ENCODE peak calls at places on chromosome 20, in six cellular contexts. X is GM12878, N is stomach, F is spleen, S is GM12892, K is breast epithelium. B is an unnamed sample.

GRCh38 chr20:43170771-43171170 is 18.9 kb downstream of the PTPRT start:
- DNase-seq in X (no peak), N (no peak), F (no peak), S (no peak), K (no peak), B (no peak)

GRCh38 chr20:11143481-11143880 is 469.7 kb upstream of the JAG1 start:
- DNase-seq in X (no peak), N (no peak), F (no peak), S (no peak), K (no peak), B (no peak)

GRCh38 chr20:7195704-7196103 is 428.2 kb downstream of the BMP2 start:
- DNase-seq in X (no peak), N (no peak), F (no peak), S (no peak), K (no peak), B (no peak)

GRCh38 chr20:17542993-17543412 is 11.8 kb upstream of the BFSP1 start:
- DNase-seq in X (no peak), N (no peak), F (no peak), S (no peak), K (no peak), B (no peak)

GRCh38 chr20:32586291-32586690 is 1.2 kb upstream of the NOL4L start:
- DNase-seq in X (no peak), N (no peak), F (no peak), S (no peak), K (no peak), B (no peak)

GRCh38 chr20:16539280-16539679 is 34.0 kb downstream of the KIF16B start:
- DNase-seq in X (no peak), N (no peak), F (no peak), S (no peak), K (no peak), B (no peak)

GRCh38 chr20:60116128-60116909 is 158.1 kb downstream of the CDH26 start:
- DNase-seq in X (no peak), N (peak; percentile 13), F (no peak), S (no peak), K (no peak), B (no peak)

GRCh38 chr20:39855799-39856198 is 833.2 kb downstream of the MAFB start:
- DNase-seq in X (no peak), N (no peak), F (no peak), S (no peak), K (no peak), B (no peak)

GRCh38 chr20:38260378-38261053 is at the start of gene KIAA1755:
- DNase-seq in X (no peak), N (no peak), F (no peak), S (no peak), K (no peak), B (no peak)

GRCh38 chr20:15560936-15561531 is 1012.2 kb downstream of the KIF16B start:
- DNase-seq in X (no peak), N (no peak), F (no peak), S (no peak), K (no peak), B (no peak)

GRCh38 chr20:10278416-10278815 is 59.8 kb downstream of the SNAP25 start:
- DNase-seq in X (no peak), N (no peak), F (no peak), S (no peak), K (no peak), B (no peak)

GRCh38 chr20:38645980-38646858 is 44.6 kb downstream of the ARHGAP40 start:
- DNase-seq in X (peak; percentile 25), N (peak; percentile 83), F (peak; percentile 96), S (peak; percentile 94), K (peak; percentile 48), B (peak; percentile 90)

GRCh38 chr20:19540401-19540800 is 217.7 kb upstream of the RIN2 start:
- DNase-seq in X (no peak), N (no peak), F (no peak), S (no peak), K (no peak), B (no peak)

GRCh38 chr20:24651171-24651972 is 181.9 kb downstream of the SYNDIG1 start:
- DNase-seq in X (no peak), N (no peak), F (peak; percentile 24), S (no peak), K (no peak), B (no peak)

GRCh38 chr20:44727039-44727438 is 11.9 kb downstream of the CCN5 start:
- DNase-seq in X (no peak), N (no peak), F (no peak), S (no peak), K (no peak), B (no peak)

GRCh38 chr20:44725852-44726251 is 10.7 kb downstream of the CCN5 start:
- DNase-seq in X (no peak), N (no peak), F (no peak), S (no peak), K (no peak), B (no peak)

GRCh38 chr20:44730441-44730840 is 15.2 kb upstream of the KCNK15 start:
- DNase-seq in X (no peak), N (no peak), F (no peak), S (no peak), K (no peak), B (no peak)

GRCh38 chr20:44731657-44732056 is 14.0 kb upstream of the KCNK15 start:
- DNase-seq in X (no peak), N (peak; percentile 81), F (no peak), S (no peak), K (no peak), B (no peak)

DNA sequence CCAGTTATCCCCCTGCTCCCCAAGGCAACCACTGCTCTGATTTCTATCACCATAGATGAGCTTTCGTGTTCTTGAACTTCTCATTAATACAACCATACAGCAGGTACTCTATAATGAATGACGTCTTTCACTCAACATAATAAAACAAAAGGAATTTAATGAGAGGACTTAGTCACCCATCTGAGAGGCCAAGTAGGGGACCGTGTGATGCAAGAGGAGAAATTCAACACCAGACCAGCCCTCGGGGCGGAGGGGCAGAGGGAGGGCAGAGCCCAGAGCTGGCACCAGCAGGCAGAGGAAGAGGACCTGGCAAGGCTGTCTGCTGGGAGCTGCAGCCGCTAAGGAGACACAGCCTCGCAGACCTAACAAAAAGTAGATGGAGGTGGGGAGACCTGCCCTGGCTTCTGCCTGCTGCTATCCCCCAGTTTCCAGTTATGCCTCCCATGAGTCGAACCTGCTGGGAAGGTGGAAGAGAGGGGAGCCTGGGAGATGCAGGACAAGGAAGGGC is 13.7 kb downstream of the CCN5 start:
- DNase-seq in X (no peak), N (peak; percentile 77), F (no peak), S (no peak), K (peak; percentile 83), B (no peak)
- TF ChIP-seq POLR2AphosphoS5 in X (no peak), N (no peak), F (no peak), S (no peak), K (no peak), B (no peak)

GRCh38 chr20:62133864-62134263 is 9.3 kb downstream of the PSMA7 start:
- DNase-seq in X (no peak), N (no peak), F (no peak), S (no peak), K (no peak), B (peak; percentile 50)

GRCh38 chr20:62133051-62133845 is 9.9 kb downstream of the PSMA7 start:
- DNase-seq in X (no peak), N (no peak), F (peak; percentile 83), S (no peak), K (no peak), B (no peak)

GRCh38 chr20:62135573-62136266 is 7.5 kb downstream of the PSMA7 start:
- DNase-seq in X (no peak), N (no peak), F (no peak), S (no peak), K (no peak), B (no peak)

GRCh38 chr20:62136283-62137091 is 6.7 kb downstream of the PSMA7 start:
- DNase-seq in X (no peak), N (peak; percentile 77), F (peak; percentile 88), S (no peak), K (peak; percentile 70), B (no peak)

DNA sequence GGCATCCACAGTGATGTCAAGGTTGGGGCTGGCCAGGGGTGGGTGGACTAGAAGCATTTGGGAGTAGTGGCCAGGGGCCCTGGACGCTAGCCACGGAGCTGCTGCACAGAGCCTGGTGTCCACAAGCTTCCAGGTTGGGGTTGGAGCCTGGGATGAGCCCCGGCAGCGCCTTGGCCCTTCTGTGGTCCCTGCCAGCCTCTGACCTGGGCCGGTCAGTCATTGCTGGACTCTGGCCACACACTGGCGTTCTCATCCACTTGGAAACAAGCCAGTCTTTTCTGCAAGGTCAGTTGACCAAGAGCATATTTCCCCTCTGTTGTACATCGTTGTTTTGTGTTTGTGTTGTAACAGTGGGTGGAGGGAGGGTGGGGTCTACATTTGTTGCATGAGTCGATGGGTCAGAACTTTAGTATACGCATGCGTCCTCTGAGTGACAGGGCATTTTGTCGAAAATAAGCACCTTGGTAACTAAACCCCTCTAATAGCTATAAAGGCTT is 8.4 kb downstream of the PSMA7 start:
- DNase-seq in X (no peak), N (peak; percentile 50), F (no peak), S (no peak), K (no peak), B (no peak)
- TF ChIP-seq POLR2AphosphoS5 in X (no peak), N (no peak), F (peak; percentile 84), S (peak; percentile 54), K (no peak), B (peak; percentile 53)

GRCh38 chr20:51750037-51750769 is 18.0 kb downstream of the ATP9A start:
- DNase-seq in X (no peak), N (peak; percentile 87), F (no peak), S (no peak), K (peak; percentile 86), B (no peak)
- TF ChIP-seq POLR2AphosphoS5 in X (no peak), N (peak; percentile 49), F (no peak), S (no peak), K (peak; percentile 13), B (no peak)

GRCh38 chr20:62969179-62969760 is 16.8 kb downstream of the SLC17A9 start:
- DNase-seq in X (no peak), N (no peak), F (no peak), S (no peak), K (no peak), B (no peak)

GRCh38 chr20:62967149-62967501 is 14.6 kb downstream of the SLC17A9 start:
- DNase-seq in X (no peak), N (no peak), F (no peak), S (no peak), K (no peak), B (no peak)

GRCh38 chr20:62967628-62968351 is 15.3 kb downstream of the SLC17A9 start:
- DNase-seq in X (no peak), N (no peak), F (no peak), S (no peak), K (no peak), B (no peak)

GRCh38 chr20:62969939-62970306 is 17.4 kb downstream of the SLC17A9 start:
- DNase-seq in X (no peak), N (no peak), F (no peak), S (no peak), K (no peak), B (no peak)

DNA sequence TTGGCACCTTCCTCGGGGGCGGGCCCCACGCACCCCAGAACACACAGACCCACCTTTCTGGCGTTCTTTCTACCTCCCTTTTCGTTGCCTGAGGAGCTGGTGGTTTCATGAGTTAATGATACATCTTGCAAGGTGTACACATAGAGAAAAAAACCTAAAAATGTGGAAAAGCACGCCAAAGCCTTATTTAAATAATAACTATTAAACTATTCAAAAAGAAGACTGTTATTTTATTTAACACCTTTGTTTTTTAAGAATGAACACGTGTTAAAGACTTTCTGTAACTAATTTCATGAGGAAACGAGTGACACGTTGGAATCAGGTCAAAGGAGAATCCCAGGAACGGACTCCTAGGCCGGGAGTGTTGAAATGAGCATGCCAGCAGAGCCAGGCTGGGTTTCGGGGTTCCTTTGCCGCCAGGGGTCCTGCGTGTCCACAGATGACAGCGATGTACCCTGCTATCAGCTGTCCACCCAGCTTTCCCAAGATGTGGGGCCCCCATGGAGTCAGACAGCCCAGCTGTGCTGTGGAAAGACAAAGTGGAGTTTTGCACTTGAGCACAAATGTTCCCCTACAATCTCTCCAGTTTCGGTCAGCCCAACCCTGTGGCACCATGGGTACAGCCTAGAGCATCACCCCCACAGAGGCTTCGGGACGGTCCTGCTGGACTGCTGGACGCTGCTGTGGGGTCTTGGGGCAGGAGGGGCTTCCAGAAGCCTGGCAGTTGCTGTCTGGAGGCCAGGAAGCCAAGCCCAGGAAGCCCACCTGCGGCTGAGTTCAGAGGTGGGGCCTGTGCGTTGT is 16.1 kb downstream of the SLC17A9 start:
- DNase-seq in X (no peak), N (no peak), F (no peak), S (no peak), K (no peak), B (no peak)
- TF ChIP-seq POLR2AphosphoS5 in X (no peak), N (no peak), F (no peak), S (no peak), K (no peak), B (no peak)